ENCODE peak calls at places on chromosomes 16 and 17, in six cellular contexts. One of them, this sample, is unnamed.

GRCh38 chr16:9384141-9384540 is 292.7 kb downstream of the HAPSTR1 start:
- DNase-seq in heart left ventricle: no peak
- DNase-seq in T-helper 17 cell: no peak
- DNase-seq in A549: no peak
- DNase-seq in mesenchymal stem cell: no peak
- DNase-seq in right lobe of liver: no peak
- DNase-seq in this sample: no peak

GRCh38 chr16:54936979-54937672 is 6.5 kb downstream of the IRX5 start:
- DNase-seq in right lobe of liver: no peak
- DNase-seq in heart left ventricle: no peak
- DNase-seq in T-helper 17 cell: no peak
- DNase-seq in A549: peak; percentile 54
- DNase-seq in mesenchymal stem cell: peak; percentile 25
- DNase-seq in this sample: no peak

GRCh38 chr17:7442142-7442541 is 2.7 kb upstream of the CHRNB1 start:
- DNase-seq in heart left ventricle: no peak
- DNase-seq in T-helper 17 cell: no peak
- DNase-seq in A549: no peak
- DNase-seq in mesenchymal stem cell: no peak
- DNase-seq in right lobe of liver: no peak
- DNase-seq in this sample: no peak

GRCh38 chr16:19644877-19645276 is 73.2 kb downstream of the KNOP1 start:
- DNase-seq in A549: no peak
- DNase-seq in heart left ventricle: peak; percentile 83
- DNase-seq in T-helper 17 cell: no peak
- DNase-seq in right lobe of liver: no peak
- DNase-seq in mesenchymal stem cell: peak; percentile 1
- DNase-seq in this sample: no peak

GRCh38 chr17:42677921-42678781 is 1.4 kb upstream of the PLEKHH3 start:
- DNase-seq in right lobe of liver: peak; percentile 92
- DNase-seq in mesenchymal stem cell: peak; percentile 90
- DNase-seq in A549: peak; percentile 99
- DNase-seq in heart left ventricle: peak; percentile 91
- DNase-seq in T-helper 17 cell: peak; percentile 64
- DNase-seq in this sample: peak; percentile 95

GRCh38 chr16:75929056-75929455 is 202.8 kb upstream of the CPHXL start:
- DNase-seq in right lobe of liver: no peak
- DNase-seq in mesenchymal stem cell: peak; percentile 41
- DNase-seq in A549: no peak
- DNase-seq in T-helper 17 cell: no peak
- DNase-seq in heart left ventricle: no peak
- DNase-seq in this sample: no peak

GRCh38 chr16:21088143-21088542 is 62.5 kb downstream of the DNAH3 start:
- DNase-seq in mesenchymal stem cell: no peak
- DNase-seq in right lobe of liver: no peak
- DNase-seq in A549: no peak
- DNase-seq in T-helper 17 cell: no peak
- DNase-seq in heart left ventricle: no peak
- DNase-seq in this sample: no peak

GRCh38 chr17:76146053-76146875 is 5.2 kb upstream of the FOXJ1 start:
- DNase-seq in mesenchymal stem cell: no peak
- DNase-seq in A549: no peak
- DNase-seq in heart left ventricle: no peak
- DNase-seq in T-helper 17 cell: no peak
- DNase-seq in right lobe of liver: peak; percentile 18
- DNase-seq in this sample: no peak

DNA sequence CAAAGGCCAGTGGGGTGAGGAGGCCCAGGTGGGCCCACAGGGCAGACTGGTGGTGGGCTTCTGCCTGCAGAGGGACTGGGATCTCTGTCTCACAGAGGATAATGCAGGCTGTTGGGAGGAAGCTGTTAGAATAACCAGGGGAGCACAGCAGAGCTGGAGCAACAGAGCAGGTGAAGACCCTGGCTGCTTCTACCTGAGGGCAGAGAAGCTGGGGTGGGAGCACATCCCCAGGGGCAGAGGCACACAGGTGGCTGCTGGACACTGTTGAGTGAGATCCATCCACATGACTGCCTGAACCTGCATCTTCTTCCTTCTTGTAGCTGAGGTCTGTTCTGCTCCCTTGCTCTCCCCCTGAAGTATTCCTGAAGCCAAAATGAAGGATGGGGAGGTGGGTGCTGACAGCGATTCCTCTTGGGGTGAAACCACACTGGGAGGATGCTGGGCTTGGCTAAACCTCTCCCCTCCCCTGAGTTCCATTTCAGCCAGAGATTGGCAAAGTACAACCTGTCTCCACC is 1725.0 kb downstream of the TP53TG3F start:
- DNase-seq in T-helper 17 cell: no peak
- DNase-seq in heart left ventricle: no peak
- DNase-seq in mesenchymal stem cell: no peak
- DNase-seq in right lobe of liver: no peak
- DNase-seq in A549: no peak
- DNase-seq in this sample: no peak
- H3K9me3 ChIP-seq in T-helper 17 cell: no peaks in the 10 kb centered on the region
- H3K9me3 ChIP-seq in heart left ventricle: no peaks in the 10 kb centered on the region
- H3K9me3 ChIP-seq in mesenchymal stem cell: no peaks in the 10 kb centered on the region
- H3K9me3 ChIP-seq in right lobe of liver: no peaks in the 10 kb centered on the region
- H3K9me3 ChIP-seq in A549: no peaks in the 10 kb centered on the region
- H3K9me3 ChIP-seq in this sample: no peaks in the 10 kb centered on the region

DNA sequence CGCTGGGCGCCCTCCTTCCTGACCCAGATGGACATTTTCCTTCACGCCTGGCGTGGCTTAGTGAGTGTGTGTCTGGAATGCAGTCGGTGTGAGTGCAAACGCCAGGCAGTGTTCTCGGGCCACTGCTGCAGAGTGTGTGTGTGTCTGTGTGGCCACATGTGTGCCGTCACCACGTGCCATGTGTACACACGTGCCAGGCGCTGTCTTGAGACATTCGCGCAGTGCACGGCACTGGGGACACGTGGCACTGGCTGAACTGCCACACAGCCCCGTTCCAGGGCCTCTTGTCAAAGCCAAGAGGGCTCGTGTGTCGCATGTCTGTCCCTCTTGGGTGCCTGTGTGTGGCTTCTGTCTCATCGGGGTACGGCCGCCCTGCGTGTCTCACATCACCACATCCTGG is 28.8 kb downstream of the MAPK8IP3 start:
- DNase-seq in A549: no peak
- DNase-seq in mesenchymal stem cell: no peak
- DNase-seq in heart left ventricle: no peak
- DNase-seq in T-helper 17 cell: no peak
- DNase-seq in right lobe of liver: no peak
- DNase-seq in this sample: no peak
- H3K9me3 ChIP-seq in A549: peaks cover 6% of the 10 kb centered on the region
- H3K9me3 ChIP-seq in mesenchymal stem cell: no peaks in the 10 kb centered on the region
- H3K9me3 ChIP-seq in heart left ventricle: no peaks in the 10 kb centered on the region
- H3K9me3 ChIP-seq in T-helper 17 cell: no peaks in the 10 kb centered on the region
- H3K9me3 ChIP-seq in right lobe of liver: no peaks in the 10 kb centered on the region
- H3K9me3 ChIP-seq in this sample: peaks cover 6% of the 10 kb centered on the region

DNA sequence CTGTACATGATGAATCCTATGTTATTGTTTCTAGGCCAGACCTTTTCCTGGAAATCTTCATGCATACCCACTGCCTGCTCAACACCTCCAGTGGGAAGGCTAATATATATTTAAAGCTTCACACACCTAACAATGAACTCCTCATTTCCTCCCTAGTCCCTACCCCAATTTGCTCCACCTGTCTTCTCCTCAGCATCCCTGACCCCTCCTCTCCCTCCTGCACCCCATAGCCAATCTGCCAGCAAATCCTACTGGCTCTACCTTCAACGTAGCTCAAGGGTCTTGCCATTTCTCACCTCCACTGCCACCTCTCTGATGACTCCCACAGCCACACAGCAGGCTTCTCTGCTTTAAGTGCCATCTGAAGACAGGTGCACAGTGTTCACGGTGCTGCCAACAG is 215.6 kb upstream of the WSB1 start:
- DNase-seq in A549: no peak
- DNase-seq in heart left ventricle: no peak
- DNase-seq in right lobe of liver: no peak
- DNase-seq in T-helper 17 cell: no peak
- DNase-seq in mesenchymal stem cell: no peak
- DNase-seq in this sample: no peak
- H3K9me3 ChIP-seq in A549: no peaks in the 10 kb centered on the region
- H3K9me3 ChIP-seq in heart left ventricle: no peaks in the 10 kb centered on the region
- H3K9me3 ChIP-seq in right lobe of liver: no peaks in the 10 kb centered on the region
- H3K9me3 ChIP-seq in T-helper 17 cell: no peaks in the 10 kb centered on the region
- H3K9me3 ChIP-seq in mesenchymal stem cell: no peaks in the 10 kb centered on the region
- H3K9me3 ChIP-seq in this sample: no peaks in the 10 kb centered on the region

DNA sequence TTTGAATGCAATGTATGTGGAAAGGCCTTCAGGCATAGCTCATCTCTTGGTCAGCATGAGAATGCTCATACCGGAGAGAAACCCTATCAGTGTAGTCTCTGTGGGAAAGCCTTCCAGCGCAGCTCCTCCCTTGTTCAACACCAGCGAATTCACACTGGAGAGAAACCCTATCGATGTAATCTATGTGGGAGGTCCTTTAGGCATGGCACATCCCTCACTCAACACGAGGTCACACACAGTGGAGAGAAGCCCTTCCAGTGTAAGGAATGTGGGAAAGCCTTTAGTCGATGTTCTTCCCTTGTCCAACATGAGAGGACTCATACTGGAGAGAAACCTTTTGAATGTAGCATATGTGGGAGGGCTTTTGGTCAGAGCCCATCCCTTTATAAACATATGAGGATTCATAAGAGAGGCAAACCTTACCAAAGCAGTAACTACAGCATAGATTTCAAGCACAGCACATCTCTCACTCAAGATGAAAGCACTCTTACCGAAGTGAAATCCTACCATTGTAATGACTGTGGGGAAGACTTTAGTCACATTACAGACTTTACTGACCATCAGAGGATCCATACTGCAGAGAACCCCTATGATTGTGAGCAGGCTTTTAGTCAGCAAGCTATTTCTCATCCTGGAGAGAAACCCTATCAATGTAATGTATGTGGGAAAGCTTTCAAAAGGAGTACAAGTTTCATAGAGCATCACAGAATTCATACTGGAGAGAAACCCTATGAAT is 24.7 kb downstream of the ZFP90 start:
- DNase-seq in heart left ventricle: no peak
- DNase-seq in T-helper 17 cell: no peak
- DNase-seq in mesenchymal stem cell: peak; percentile 5
- DNase-seq in right lobe of liver: no peak
- DNase-seq in A549: peak; percentile 14
- DNase-seq in this sample: no peak
- H3K9me3 ChIP-seq in heart left ventricle: peaks cover 100% of the 10 kb centered on the region
- H3K9me3 ChIP-seq in T-helper 17 cell: peaks cover 47% of the 10 kb centered on the region
- H3K9me3 ChIP-seq in mesenchymal stem cell: peaks cover 100% of the 10 kb centered on the region
- H3K9me3 ChIP-seq in right lobe of liver: peaks cover 67% of the 10 kb centered on the region
- H3K9me3 ChIP-seq in A549: peaks cover 99% of the 10 kb centered on the region
- H3K9me3 ChIP-seq in this sample: peaks cover 46% of the 10 kb centered on the region

GRCh38 chr16:35152067-35152627 is 1692.7 kb downstream of the TP53TG3F start:
- DNase-seq in T-helper 17 cell: no peak
- DNase-seq in right lobe of liver: no peak
- DNase-seq in heart left ventricle: no peak
- DNase-seq in A549: no peak
- DNase-seq in mesenchymal stem cell: no peak
- DNase-seq in this sample: no peak

GRCh38 chr16:35150805-35151312 is 1691.4 kb downstream of the TP53TG3F start:
- DNase-seq in mesenchymal stem cell: no peak
- DNase-seq in A549: no peak
- DNase-seq in heart left ventricle: no peak
- DNase-seq in T-helper 17 cell: no peak
- DNase-seq in right lobe of liver: no peak
- DNase-seq in this sample: no peak

GRCh38 chr16:35148748-35149147 is 1689.3 kb downstream of the TP53TG3F start:
- DNase-seq in right lobe of liver: no peak
- DNase-seq in heart left ventricle: no peak
- DNase-seq in mesenchymal stem cell: no peak
- DNase-seq in A549: no peak
- DNase-seq in T-helper 17 cell: no peak
- DNase-seq in this sample: no peak

GRCh38 chr16:35147556-35148504 is 1688.4 kb downstream of the TP53TG3F start:
- DNase-seq in T-helper 17 cell: no peak
- DNase-seq in mesenchymal stem cell: no peak
- DNase-seq in A549: no peak
- DNase-seq in right lobe of liver: no peak
- DNase-seq in heart left ventricle: peak; percentile 11
- DNase-seq in this sample: no peak

DNA sequence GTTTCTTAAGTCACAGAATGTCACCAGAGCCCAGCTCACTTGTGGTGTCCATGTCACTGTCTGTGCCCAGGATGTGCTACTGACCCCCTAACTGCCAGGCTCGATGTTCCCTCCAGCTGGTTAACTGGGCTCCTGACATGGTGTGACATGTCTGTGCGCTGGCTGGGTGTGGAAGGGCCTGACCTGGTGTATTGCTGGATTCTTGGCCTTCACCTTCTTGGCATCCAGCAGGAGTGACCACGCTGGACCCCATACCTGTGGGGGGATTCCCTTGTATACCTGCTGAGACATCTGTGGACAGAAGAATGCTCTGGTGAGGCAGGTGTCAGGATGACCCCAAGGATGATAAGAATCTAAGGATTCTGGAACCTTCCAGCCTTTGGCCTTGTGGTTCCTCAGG is 1690.1 kb downstream of the TP53TG3F start:
- DNase-seq in A549: no peak
- DNase-seq in mesenchymal stem cell: no peak
- DNase-seq in right lobe of liver: no peak
- DNase-seq in T-helper 17 cell: no peak
- DNase-seq in heart left ventricle: no peak
- DNase-seq in this sample: no peak
- H3K9me3 ChIP-seq in A549: peaks cover 3% of the 10 kb centered on the region
- H3K9me3 ChIP-seq in mesenchymal stem cell: no peaks in the 10 kb centered on the region
- H3K9me3 ChIP-seq in right lobe of liver: no peaks in the 10 kb centered on the region
- H3K9me3 ChIP-seq in T-helper 17 cell: no peaks in the 10 kb centered on the region
- H3K9me3 ChIP-seq in heart left ventricle: no peaks in the 10 kb centered on the region
- H3K9me3 ChIP-seq in this sample: no peaks in the 10 kb centered on the region

DNA sequence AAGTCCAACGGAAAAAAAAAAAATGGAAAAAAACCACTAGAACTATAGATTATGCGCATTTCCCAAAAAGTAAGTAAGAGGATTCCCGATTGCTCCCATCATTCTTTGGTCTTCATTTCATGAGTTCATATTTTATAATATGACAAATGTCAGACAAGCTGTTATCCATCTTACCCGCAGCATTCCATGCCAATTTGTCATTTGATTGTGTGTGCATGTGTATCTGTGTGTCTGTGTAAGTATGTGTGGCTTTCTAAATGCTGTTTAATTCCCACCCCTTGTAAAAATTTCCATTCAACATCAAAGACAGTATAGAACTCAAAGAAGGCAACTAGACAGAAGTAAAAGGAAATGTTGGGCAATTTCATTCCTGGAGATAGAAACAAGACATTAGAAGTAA is 434.1 kb downstream of the CDH11 start:
- DNase-seq in A549: no peak
- DNase-seq in mesenchymal stem cell: no peak
- DNase-seq in right lobe of liver: no peak
- DNase-seq in T-helper 17 cell: no peak
- DNase-seq in heart left ventricle: no peak
- DNase-seq in this sample: no peak
- H3K9me3 ChIP-seq in A549: no peaks in the 10 kb centered on the region
- H3K9me3 ChIP-seq in mesenchymal stem cell: no peaks in the 10 kb centered on the region
- H3K9me3 ChIP-seq in right lobe of liver: no peaks in the 10 kb centered on the region
- H3K9me3 ChIP-seq in T-helper 17 cell: no peaks in the 10 kb centered on the region
- H3K9me3 ChIP-seq in heart left ventricle: no peaks in the 10 kb centered on the region
- H3K9me3 ChIP-seq in this sample: no peaks in the 10 kb centered on the region

GRCh38 chr16:35752773-35753558 is 2293.6 kb downstream of the TP53TG3F start:
- DNase-seq in mesenchymal stem cell: no peak
- DNase-seq in T-helper 17 cell: no peak
- DNase-seq in right lobe of liver: no peak
- DNase-seq in A549: no peak
- DNase-seq in heart left ventricle: no peak
- DNase-seq in this sample: no peak
- H3K9me3 ChIP-seq in mesenchymal stem cell: no peaks in the 10 kb centered on the region
- H3K9me3 ChIP-seq in T-helper 17 cell: no peaks in the 10 kb centered on the region
- H3K9me3 ChIP-seq in right lobe of liver: no peaks in the 10 kb centered on the region
- H3K9me3 ChIP-seq in A549: no peaks in the 10 kb centered on the region
- H3K9me3 ChIP-seq in heart left ventricle: no peaks in the 10 kb centered on the region
- H3K9me3 ChIP-seq in this sample: no peaks in the 10 kb centered on the region